ENCODE peak calls at places on chromosome 1, in seven cellular contexts. J is stimulated activated CD4-positive, alpha-beta T cell treated with anti-CD3 and anti-CD28 coated beads, TNF-alpha, amount 100 ng/mL, for 4 hours; T is GM12865; V is GM03348; N is WTC11; R is stimulated activated CD8-positive, alpha-beta memory T cell treated with anti-CD3 and anti-CD28 coated beads, Interleukin-2, amount 100 ng/mL, for 48 hours; K is tibial artery. L is an unnamed sample.

GRCh38 chr1:46527474-46528296 is 23.8 kb downstream of the KNCN start:
- DNase-seq in J (peak), T (peak), V (peak), N (peak), R (peak), K (peak), L (peak)

GRCh38 chr1:67120855-67121619 is 13.7 kb downstream of the C1orf141 start:
- DNase-seq in J (no peak), T (no peak), V (no peak), N (no peak), R (no peak), K (no peak), L (no peak)

GRCh38 chr1:19113362-19114092 is 96.5 kb downstream of the UBR4 start:
- DNase-seq in J (peak), T (peak), V (peak), N (no peak), R (no peak), K (no peak), L (no peak)

GRCh38 chr1:228734881-228735801 is at the start of gene RHOU:
- DNase-seq in J (peak), T (no peak), V (peak), N (peak), R (peak), K (peak), L (peak)

GRCh38 chr1:28449904-28450303 is 55.9 kb upstream of the RCC1 start:
- DNase-seq in J (no peak), T (peak), V (no peak), N (no peak), R (no peak), K (no peak), L (no peak)

GRCh38 chr1:181396171-181396670 is 87.1 kb upstream of the CACNA1E start:
- DNase-seq in J (peak), T (no peak), V (no peak), N (no peak), R (peak), K (no peak), L (no peak)

GRCh38 chr1:48878191-48878940 is 101.7 kb upstream of the BEND5 start:
- DNase-seq in J (no peak), T (no peak), V (peak), N (no peak), R (no peak), K (no peak), L (no peak)

GRCh38 chr1:97930472-97930871 is 9.6 kb upstream of the DPYD start:
- DNase-seq in J (no peak), T (no peak), V (no peak), N (no peak), R (no peak), K (no peak), L (no peak)

GRCh38 chr1:108612496-108612895 is 48.4 kb downstream of the HENMT1 start:
- DNase-seq in J (no peak), T (no peak), V (no peak), N (no peak), R (no peak), K (no peak), L (no peak)

GRCh38 chr1:175267716-175268416 is 75.3 kb upstream of the KIAA0040 start:
- DNase-seq in J (no peak), T (no peak), V (no peak), N (no peak), R (no peak), K (peak), L (no peak)